ENCODE peak calls at places on chromosomes 11 and 22, in eight cellular contexts. E is heart left ventricle, Q is A549, B is uterus, C is stomach, J is breast epithelium, A is HCT116, S is adrenal gland. N is an unnamed sample.

GRCh38 chr11:121688860-121689614 is 236.3 kb upstream of the SORL1-AS1 start:
- DNase-seq in B (no peak), S (no peak), C (no peak), Q (no peak), A (peak; percentile 79), E (no peak), J (no peak), N (no peak)

GRCh38 chr11:15123849-15124248 is 9.1 kb downstream of the INSC start:
- DNase-seq in C (no peak), Q (no peak), J (no peak), B (no peak), E (no peak), A (peak; percentile 23), S (no peak), N (no peak)

GRCh38 chr11:18066626-18067025 is 20.6 kb upstream of the TPH1 start:
- DNase-seq in A (no peak), C (no peak), S (no peak), B (no peak), Q (no peak), J (no peak), E (no peak), N (no peak)

GRCh38 chr11:106473089-106473722 is 395.7 kb downstream of the AASDHPPT start:
- DNase-seq in S (no peak), Q (no peak), J (no peak), E (no peak), A (no peak), C (no peak), B (no peak), N (no peak)

GRCh38 chr11:78228467-78228866 is 39.7 kb downstream of the USP35 start:
- DNase-seq in B (no peak), C (no peak), S (no peak), J (no peak), Q (peak; percentile 60), A (peak; percentile 32), E (no peak), N (no peak)

GRCh38 chr11:69912911-69913451 is 93.8 kb upstream of the FGF3 start:
- DNase-seq in B (no peak), A (no peak), J (no peak), Q (peak; percentile 36), C (no peak), E (no peak), S (peak; percentile 12), N (peak; percentile 20)

GRCh38 chr22:49934891-49935557 is 16.6 kb downstream of the CRELD2 start:
- DNase-seq in J (peak; percentile 69), B (peak; percentile 83), C (peak; percentile 88), E (peak; percentile 94), Q (peak; percentile 55), A (no peak), S (peak; percentile 85), N (peak; percentile 93)

GRCh38 chr11:45267660-45268340 is 18.3 kb downstream of the SYT13 start:
- DNase-seq in S (peak; percentile 19), Q (peak; percentile 71), A (no peak), B (no peak), J (no peak), C (no peak), E (no peak), N (no peak)

GRCh38 chr11:58654079-58654907 is 31.8 kb downstream of the CNTF start:
- DNase-seq in S (peak; percentile 84), E (peak; percentile 83), J (peak; percentile 65), Q (peak; percentile 77), C (peak; percentile 84), B (peak; percentile 49), A (peak; percentile 68), N (peak; percentile 76)

GRCh38 chr11:77202941-77203900 is 75.2 kb downstream of the MYO7A start:
- DNase-seq in A (no peak), S (no peak), Q (no peak), C (peak; percentile 23), E (no peak), J (no peak), B (no peak), N (peak; percentile 51)

GRCh38 chr11:46210133-46210636 is 67.3 kb upstream of the CREB3L1 start:
- DNase-seq in E (no peak), Q (peak; percentile 37), B (no peak), S (peak; percentile 75), C (no peak), A (no peak), J (no peak), N (no peak)

GRCh38 chr22:29184886-29185575 is 20.7 kb upstream of the EMID1 start:
- DNase-seq in B (no peak), S (no peak), J (no peak), A (no peak), C (no peak), Q (no peak), E (no peak), N (peak; percentile 32)

GRCh38 chr11:27972432-27973170 is 135.4 kb downstream of the KIF18A start:
- DNase-seq in C (no peak), J (no peak), Q (no peak), S (no peak), E (no peak), A (no peak), B (no peak), N (no peak)

GRCh38 chr22:41833369-41834004 is 582 bp downstream of the SREBF2 start:
- DNase-seq in J (peak; percentile 39), E (peak; percentile 74), B (peak; percentile 44), C (peak; percentile 48), S (peak; percentile 59), A (no peak), Q (peak; percentile 27), N (peak; percentile 78)

GRCh38 chr11:78646564-78647185 is 72.0 kb upstream of the NARS2 start:
- DNase-seq in A (peak; percentile 49), J (peak; percentile 37), B (peak; percentile 27), C (peak; percentile 72), Q (peak; percentile 60), S (peak; percentile 44), E (no peak), N (no peak)

GRCh38 chr22:28710889-28711285 is 30.7 kb downstream of the CHEK2 start:
- DNase-seq in A (no peak), S (no peak), J (no peak), C (no peak), E (no peak), B (no peak), Q (no peak), N (no peak)

GRCh38 chr11:115607621-115608191 is 103.5 kb upstream of the CADM1 start:
- DNase-seq in A (no peak), Q (no peak), B (no peak), S (no peak), J (no peak), C (no peak), E (no peak), N (no peak)

GRCh38 chr11:102470257-102470656 is 17.7 kb upstream of the TMEM123 start:
- DNase-seq in S (no peak), J (no peak), Q (no peak), E (no peak), A (no peak), C (no peak), B (no peak), N (no peak)

GRCh38 chr11:42524534-42525227 is 787.1 kb upstream of the API5 start:
- DNase-seq in C (peak; percentile 45), Q (peak; percentile 48), A (no peak), S (peak; percentile 60), E (no peak), J (peak; percentile 24), B (no peak), N (peak; percentile 55)

DNA sequence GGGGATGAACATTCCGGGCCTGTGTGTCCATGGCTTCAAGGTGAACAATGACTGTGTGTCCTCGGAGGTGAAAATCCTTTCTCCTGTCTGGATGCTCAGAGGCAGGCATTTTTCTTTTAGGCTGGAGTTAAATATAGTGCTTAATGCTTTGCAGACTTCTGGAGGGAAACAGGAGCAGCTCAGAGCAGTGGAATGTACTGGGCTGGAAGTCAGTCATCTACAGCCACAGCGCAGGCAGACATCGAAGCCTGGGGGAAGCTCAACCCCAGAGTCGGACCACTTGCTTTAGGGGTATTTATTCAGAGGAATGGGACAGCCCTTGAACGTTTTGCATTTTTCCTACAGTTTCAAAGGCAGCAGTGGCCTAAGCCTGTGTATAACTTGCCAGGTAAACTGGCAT is 68.5 kb upstream of the TMEM45B start:
- DNase-seq in Q (no peak), A (no peak), J (no peak), S (no peak), B (no peak), C (no peak), E (no peak), N (no peak)
- H3K4me3 ChIP-seq in Q (no peak overlapping the region), A (no peak overlapping the region), J (no peak overlapping the region), S (no peak overlapping the region), B (no peak overlapping the region), C (no peak overlapping the region), E (no peak overlapping the region), N (no peak overlapping the region)

GRCh38 chr11:104967493-104968364 is 645 bp downstream of the CASP4 start:
- DNase-seq in A (no peak), C (no peak), Q (no peak), B (no peak), J (no peak), S (no peak), E (no peak), N (no peak)

GRCh38 chr11:104970756-104971155 is 2.4 kb upstream of the CASP4 start:
- DNase-seq in J (no peak), B (no peak), S (no peak), Q (no peak), E (no peak), C (no peak), A (no peak), N (no peak)

GRCh38 chr11:104968365-104968855 is at the start of gene CASP4:
- DNase-seq in A (peak; percentile 18), C (no peak), Q (peak; percentile 18), B (peak; percentile 30), J (no peak), E (no peak), S (peak; percentile 20), N (no peak)

GRCh38 chr11:104965735-104966134 is 2.6 kb downstream of the CASP4 start:
- DNase-seq in Q (no peak), B (no peak), S (no peak), J (no peak), C (no peak), E (no peak), A (no peak), N (no peak)

GRCh38 chr11:104968856-104969776 is 742 bp upstream of the CASP4 start:
- DNase-seq in B (peak; percentile 18), J (peak; percentile 22), Q (no peak), E (peak; percentile 63), A (no peak), C (no peak), S (peak; percentile 36), N (no peak)
- TF ChIP-seq POLR2A in B (no peak), J (no peak), Q (no peak), E (no peak), A (no peak), C (no peak), S (no peak), N (no peak)

GRCh38 chr22:26642465-26643367 is 14.7 kb upstream of the MIAT start:
- DNase-seq in A (no peak), E (peak; percentile 82), S (no peak), C (peak; percentile 39), J (no peak), Q (no peak), B (no peak), N (no peak)
- TF ChIP-seq CTCF in A (no peak), E (peak; percentile 19), S (no peak), C (peak; percentile 6), J (no peak), Q (no peak), B (no peak), N (no peak)

DNA sequence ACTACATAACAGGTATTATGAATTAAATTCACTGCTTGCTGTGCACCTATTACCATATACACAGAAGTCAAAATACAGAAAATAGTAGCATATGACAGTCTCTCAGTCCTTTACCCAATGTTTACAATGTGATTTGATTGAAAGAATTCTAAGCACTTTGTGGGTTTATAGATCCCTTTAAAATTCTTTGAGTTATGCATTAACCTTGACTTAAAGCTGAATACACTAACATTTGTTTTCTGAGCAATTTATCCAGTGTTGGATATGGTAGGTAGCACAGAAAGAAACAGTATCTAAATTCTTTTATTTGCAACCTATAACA is 230.8 kb upstream of the DDI1 start:
- DNase-seq in E (no peak), S (no peak), J (no peak), A (no peak), Q (peak; percentile 20), B (no peak), C (no peak), N (no peak)
- H3K4me3 ChIP-seq in E (no peak overlapping the region), S (no peak overlapping the region), J (no peak overlapping the region), A (no peak overlapping the region), Q (peak overlapping the region; percentile 28), B (no peak overlapping the region), C (no peak overlapping the region), N (no peak overlapping the region)